ENCODE peak calls at places on chromosomes 1 and 21, in five cellular contexts. One of them, this sample, is unnamed.

GRCh38 chr1:164720329-164721036 is 161.5 kb downstream of the PBX1 start:
- DNase-seq in CD8-positive, alpha-beta T cell: no peak
- DNase-seq in fibroblast of lung: no peak
- DNase-seq in psoas muscle: no peak
- DNase-seq in mammary epithelial cell: no peak
- DNase-seq in this sample: no peak

GRCh38 chr1:15945011-15945831 is 30.7 kb downstream of the ZBTB17 start:
- DNase-seq in CD8-positive, alpha-beta T cell: no peak
- DNase-seq in fibroblast of lung: no peak
- DNase-seq in psoas muscle: no peak
- DNase-seq in mammary epithelial cell: no peak
- DNase-seq in this sample: no peak

GRCh38 chr1:8875216-8875861 is 3.1 kb downstream of the ENO1 start:
- DNase-seq in CD8-positive, alpha-beta T cell: no peak
- DNase-seq in fibroblast of lung: no peak
- DNase-seq in psoas muscle: no peak
- DNase-seq in mammary epithelial cell: no peak
- DNase-seq in this sample: no peak

GRCh38 chr1:53878492-53879105 is 11.0 kb downstream of the YIPF1 start:
- DNase-seq in CD8-positive, alpha-beta T cell: no peak
- DNase-seq in fibroblast of lung: peak; percentile 80
- DNase-seq in psoas muscle: no peak
- DNase-seq in mammary epithelial cell: peak; percentile 44
- DNase-seq in this sample: no peak

GRCh38 chr21:45439171-45439872 is 34.4 kb downstream of the COL18A1 start:
- DNase-seq in CD8-positive, alpha-beta T cell: peak; percentile 80
- DNase-seq in fibroblast of lung: peak; percentile 95
- DNase-seq in psoas muscle: peak; percentile 92
- DNase-seq in mammary epithelial cell: peak; percentile 59
- DNase-seq in this sample: peak; percentile 63

GRCh38 chr1:65062339-65062738 is 85.7 kb upstream of the AK4 start:
- DNase-seq in CD8-positive, alpha-beta T cell: no peak
- DNase-seq in fibroblast of lung: no peak
- DNase-seq in psoas muscle: no peak
- DNase-seq in mammary epithelial cell: no peak
- DNase-seq in this sample: no peak

GRCh38 chr1:204207136-204207616 is 6.6 kb downstream of the GOLT1A start:
- DNase-seq in CD8-positive, alpha-beta T cell: peak; percentile 71
- DNase-seq in fibroblast of lung: peak; percentile 12
- DNase-seq in psoas muscle: peak; percentile 85
- DNase-seq in mammary epithelial cell: peak; percentile 24
- DNase-seq in this sample: peak; percentile 25

GRCh38 chr1:19391596-19391981 is 79.5 kb downstream of the SLC66A1 start:
- DNase-seq in CD8-positive, alpha-beta T cell: no peak
- DNase-seq in fibroblast of lung: no peak
- DNase-seq in psoas muscle: no peak
- DNase-seq in mammary epithelial cell: no peak
- DNase-seq in this sample: no peak

GRCh38 chr1:70441392-70442035 is 30.4 kb downstream of the CTH start:
- DNase-seq in CD8-positive, alpha-beta T cell: no peak
- DNase-seq in fibroblast of lung: no peak
- DNase-seq in psoas muscle: no peak
- DNase-seq in mammary epithelial cell: no peak
- DNase-seq in this sample: no peak

GRCh38 chr1:80731241-80731894 is 1069.4 kb upstream of the ADGRL2 start:
- DNase-seq in CD8-positive, alpha-beta T cell: no peak
- DNase-seq in fibroblast of lung: peak; percentile 2
- DNase-seq in psoas muscle: no peak
- DNase-seq in mammary epithelial cell: peak; percentile 27
- DNase-seq in this sample: no peak

GRCh38 chr1:227922501-227923352 is 25.0 kb downstream of the WNT9A start:
- DNase-seq in CD8-positive, alpha-beta T cell: no peak
- DNase-seq in fibroblast of lung: no peak
- DNase-seq in psoas muscle: no peak
- DNase-seq in mammary epithelial cell: no peak
- DNase-seq in this sample: no peak

GRCh38 chr1:30284728-30285460 is 438.5 kb downstream of the MATN1 start:
- DNase-seq in CD8-positive, alpha-beta T cell: no peak
- DNase-seq in fibroblast of lung: no peak
- DNase-seq in psoas muscle: no peak
- DNase-seq in mammary epithelial cell: no peak
- DNase-seq in this sample: no peak

GRCh38 chr1:98316286-98316685 is 345.2 kb upstream of the SNX7 start:
- DNase-seq in CD8-positive, alpha-beta T cell: no peak
- DNase-seq in fibroblast of lung: peak; percentile 44
- DNase-seq in psoas muscle: no peak
- DNase-seq in mammary epithelial cell: peak; percentile 46
- DNase-seq in this sample: no peak

GRCh38 chr21:20004353-20004752 is 993.9 kb upstream of the NCAM2 start:
- DNase-seq in CD8-positive, alpha-beta T cell: no peak
- DNase-seq in fibroblast of lung: no peak
- DNase-seq in psoas muscle: no peak
- DNase-seq in mammary epithelial cell: no peak
- DNase-seq in this sample: no peak

GRCh38 chr1:19643602-19644419 is at the start of gene NBL1:
- DNase-seq in CD8-positive, alpha-beta T cell: peak; percentile 84
- DNase-seq in fibroblast of lung: peak; percentile 70
- DNase-seq in psoas muscle: peak; percentile 80
- DNase-seq in mammary epithelial cell: peak; percentile 57
- DNase-seq in this sample: no peak

GRCh38 chr1:185567006-185567405 is 167.2 kb upstream of the HMCN1 start:
- DNase-seq in CD8-positive, alpha-beta T cell: peak; percentile 69
- DNase-seq in fibroblast of lung: no peak
- DNase-seq in psoas muscle: no peak
- DNase-seq in mammary epithelial cell: peak; percentile 92
- DNase-seq in this sample: peak; percentile 80

GRCh38 chr1:183209533-183210158 is 23.6 kb downstream of the LAMC2 start:
- DNase-seq in CD8-positive, alpha-beta T cell: no peak
- DNase-seq in fibroblast of lung: peak; percentile 88
- DNase-seq in psoas muscle: no peak
- DNase-seq in mammary epithelial cell: peak; percentile 87
- DNase-seq in this sample: peak; percentile 42

GRCh38 chr1:70143052-70143659 is 62.2 kb downstream of the LRRC40 start:
- DNase-seq in CD8-positive, alpha-beta T cell: no peak
- DNase-seq in fibroblast of lung: peak; percentile 76
- DNase-seq in psoas muscle: no peak
- DNase-seq in mammary epithelial cell: no peak
- DNase-seq in this sample: no peak

GRCh38 chr1:25711555-25712298 is 88.3 kb upstream of the SELENON start:
- DNase-seq in CD8-positive, alpha-beta T cell: peak; percentile 58
- DNase-seq in fibroblast of lung: peak; percentile 73
- DNase-seq in psoas muscle: no peak
- DNase-seq in mammary epithelial cell: no peak
- DNase-seq in this sample: peak; percentile 20

GRCh38 chr1:32876341-32877210 is 5.9 kb upstream of the FNDC5 start:
- DNase-seq in CD8-positive, alpha-beta T cell: peak; percentile 52
- DNase-seq in fibroblast of lung: peak; percentile 37
- DNase-seq in psoas muscle: peak; percentile 80
- DNase-seq in mammary epithelial cell: no peak
- DNase-seq in this sample: peak; percentile 25

GRCh38 chr1:247146671-247147070 is 25.1 kb downstream of the ZNF124 start:
- DNase-seq in CD8-positive, alpha-beta T cell: no peak
- DNase-seq in fibroblast of lung: no peak
- DNase-seq in psoas muscle: no peak
- DNase-seq in mammary epithelial cell: no peak
- DNase-seq in this sample: no peak

GRCh38 chr1:15261155-15262002 is 14.4 kb downstream of the FHAD1 start:
- DNase-seq in CD8-positive, alpha-beta T cell: no peak
- DNase-seq in fibroblast of lung: no peak
- DNase-seq in psoas muscle: no peak
- DNase-seq in mammary epithelial cell: no peak
- DNase-seq in this sample: no peak

GRCh38 chr21:35933466-35933865 is 126.9 kb downstream of the SETD4 start:
- DNase-seq in CD8-positive, alpha-beta T cell: no peak
- DNase-seq in fibroblast of lung: peak; percentile 82
- DNase-seq in psoas muscle: peak; percentile 79
- DNase-seq in mammary epithelial cell: peak; percentile 80
- DNase-seq in this sample: no peak

GRCh38 chr1:74712863-74713262 is 20.0 kb downstream of the CRYZ start:
- DNase-seq in CD8-positive, alpha-beta T cell: no peak
- DNase-seq in fibroblast of lung: no peak
- DNase-seq in psoas muscle: no peak
- DNase-seq in mammary epithelial cell: no peak
- DNase-seq in this sample: no peak

GRCh38 chr1:24714859-24715520 is 30.3 kb upstream of the CLIC4 start:
- DNase-seq in CD8-positive, alpha-beta T cell: no peak
- DNase-seq in fibroblast of lung: peak; percentile 18
- DNase-seq in psoas muscle: no peak
- DNase-seq in mammary epithelial cell: peak; percentile 85
- DNase-seq in this sample: no peak

GRCh38 chr1:94886361-94886760 is 40.5 kb downstream of the CNN3 start:
- DNase-seq in CD8-positive, alpha-beta T cell: no peak
- DNase-seq in fibroblast of lung: no peak
- DNase-seq in psoas muscle: no peak
- DNase-seq in mammary epithelial cell: no peak
- DNase-seq in this sample: no peak

GRCh38 chr21:37139902-37140301 is 66.8 kb downstream of the TTC3 start:
- DNase-seq in CD8-positive, alpha-beta T cell: no peak
- DNase-seq in fibroblast of lung: peak; percentile 77
- DNase-seq in psoas muscle: no peak
- DNase-seq in mammary epithelial cell: no peak
- DNase-seq in this sample: no peak

GRCh38 chr21:44418108-44418875 is 37.0 kb upstream of the LRRC3 start:
- DNase-seq in CD8-positive, alpha-beta T cell: no peak
- DNase-seq in fibroblast of lung: no peak
- DNase-seq in psoas muscle: no peak
- DNase-seq in mammary epithelial cell: no peak
- DNase-seq in this sample: no peak

GRCh38 chr1:201406831-201407406 is 7.8 kb upstream of the LAD1 start:
- DNase-seq in CD8-positive, alpha-beta T cell: no peak
- DNase-seq in fibroblast of lung: no peak
- DNase-seq in psoas muscle: no peak
- DNase-seq in mammary epithelial cell: peak; percentile 66
- DNase-seq in this sample: no peak

GRCh38 chr1:200959341-200959985 is 64.1 kb downstream of the KIF21B start:
- DNase-seq in CD8-positive, alpha-beta T cell: no peak
- DNase-seq in fibroblast of lung: no peak
- DNase-seq in psoas muscle: no peak
- DNase-seq in mammary epithelial cell: no peak
- DNase-seq in this sample: no peak

GRCh38 chr1:150606743-150607142 is 22.7 kb downstream of the ENSA start:
- DNase-seq in CD8-positive, alpha-beta T cell: no peak
- DNase-seq in fibroblast of lung: no peak
- DNase-seq in psoas muscle: no peak
- DNase-seq in mammary epithelial cell: no peak
- DNase-seq in this sample: no peak

GRCh38 chr1:150601540-150601939 is 22.1 kb upstream of the MCL1 start:
- DNase-seq in CD8-positive, alpha-beta T cell: no peak
- DNase-seq in fibroblast of lung: no peak
- DNase-seq in psoas muscle: no peak
- DNase-seq in mammary epithelial cell: no peak
- DNase-seq in this sample: no peak

GRCh38 chr1:150609726-150610125 is 19.7 kb downstream of the ENSA start:
- DNase-seq in CD8-positive, alpha-beta T cell: no peak
- DNase-seq in fibroblast of lung: peak; percentile 42
- DNase-seq in psoas muscle: no peak
- DNase-seq in mammary epithelial cell: no peak
- DNase-seq in this sample: no peak

GRCh38 chr1:150604226-150604588 is 24.8 kb upstream of the MCL1 start:
- DNase-seq in CD8-positive, alpha-beta T cell: no peak
- DNase-seq in fibroblast of lung: no peak
- DNase-seq in psoas muscle: no peak
- DNase-seq in mammary epithelial cell: no peak
- DNase-seq in this sample: no peak
- H3K4me3 ChIP-seq in CD8-positive, alpha-beta T cell: no peak overlapping the region
- H3K4me3 ChIP-seq in fibroblast of lung: no peak overlapping the region
- H3K4me3 ChIP-seq in psoas muscle: no peak overlapping the region
- H3K4me3 ChIP-seq in mammary epithelial cell: no peak overlapping the region
- H3K4me3 ChIP-seq in this sample: no peak overlapping the region

DNA sequence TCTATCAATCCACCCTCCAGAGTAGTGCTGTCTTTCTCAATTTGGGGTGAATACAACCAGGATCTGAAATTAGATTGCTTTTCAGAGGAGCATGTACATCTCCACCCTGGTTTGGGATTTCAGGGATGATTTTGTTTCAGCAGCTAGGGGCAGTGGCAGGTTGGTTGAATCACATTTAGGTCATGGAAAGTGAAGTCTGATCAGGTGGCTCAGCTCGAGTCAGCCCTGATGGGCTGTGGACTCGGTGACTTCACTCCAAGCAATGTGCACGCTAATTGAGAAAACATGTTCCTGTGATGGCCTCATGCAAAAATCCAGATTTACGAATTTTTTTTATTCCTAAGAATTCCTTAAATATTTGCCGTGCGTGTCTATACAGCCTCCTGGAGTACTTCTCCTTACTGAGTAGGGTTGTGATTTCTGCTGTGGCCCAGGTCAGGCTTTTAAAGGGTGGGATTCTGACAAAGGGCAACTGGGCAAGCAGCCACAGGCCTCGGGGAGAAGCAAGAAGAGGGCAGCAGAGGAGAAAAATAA is 7.5 kb downstream of the NGF start:
- DNase-seq in CD8-positive, alpha-beta T cell: no peak
- DNase-seq in fibroblast of lung: peak; percentile 83
- DNase-seq in psoas muscle: no peak
- DNase-seq in mammary epithelial cell: peak; percentile 62
- DNase-seq in this sample: no peak
- H3K4me3 ChIP-seq in CD8-positive, alpha-beta T cell: no peak overlapping the region
- H3K4me3 ChIP-seq in fibroblast of lung: no peak overlapping the region
- H3K4me3 ChIP-seq in psoas muscle: no peak overlapping the region
- H3K4me3 ChIP-seq in mammary epithelial cell: no peak overlapping the region
- H3K4me3 ChIP-seq in this sample: no peak overlapping the region

GRCh38 chr1:236875975-236876374 is 80.9 kb downstream of the MTR start:
- DNase-seq in CD8-positive, alpha-beta T cell: no peak
- DNase-seq in fibroblast of lung: peak; percentile 31
- DNase-seq in psoas muscle: no peak
- DNase-seq in mammary epithelial cell: no peak
- DNase-seq in this sample: no peak

GRCh38 chr1:236872075-236872666 is 77.1 kb downstream of the MTR start:
- DNase-seq in CD8-positive, alpha-beta T cell: no peak
- DNase-seq in fibroblast of lung: no peak
- DNase-seq in psoas muscle: no peak
- DNase-seq in mammary epithelial cell: no peak
- DNase-seq in this sample: no peak

GRCh38 chr1:236880209-236880608 is 85.1 kb downstream of the MTR start:
- DNase-seq in CD8-positive, alpha-beta T cell: no peak
- DNase-seq in fibroblast of lung: no peak
- DNase-seq in psoas muscle: no peak
- DNase-seq in mammary epithelial cell: no peak
- DNase-seq in this sample: no peak

GRCh38 chr1:236877661-236878060 is 82.6 kb downstream of the MTR start:
- DNase-seq in CD8-positive, alpha-beta T cell: no peak
- DNase-seq in fibroblast of lung: no peak
- DNase-seq in psoas muscle: no peak
- DNase-seq in mammary epithelial cell: no peak
- DNase-seq in this sample: no peak
- H3K4me3 ChIP-seq in CD8-positive, alpha-beta T cell: no peak overlapping the region
- H3K4me3 ChIP-seq in fibroblast of lung: no peak overlapping the region
- H3K4me3 ChIP-seq in psoas muscle: no peak overlapping the region
- H3K4me3 ChIP-seq in mammary epithelial cell: no peak overlapping the region
- H3K4me3 ChIP-seq in this sample: no peak overlapping the region

DNA sequence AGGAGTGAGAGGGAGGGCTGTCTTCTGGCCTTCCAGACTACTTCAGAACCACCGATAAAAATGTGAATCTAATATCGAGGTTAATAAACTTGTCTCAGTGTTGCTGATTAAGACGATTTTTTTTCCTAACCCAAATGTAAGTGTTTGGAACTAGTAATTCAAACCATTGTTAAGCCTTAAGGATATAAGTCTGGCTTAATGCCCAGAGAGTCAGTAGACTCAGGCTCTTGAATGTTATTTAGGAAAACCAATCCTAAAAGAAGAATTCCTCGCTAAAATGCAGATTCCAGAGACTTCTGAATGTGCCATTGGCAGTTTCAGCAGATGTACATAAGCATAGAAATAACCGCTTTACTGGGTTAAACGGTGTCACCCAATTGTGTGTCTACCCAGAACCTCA is 356.9 kb downstream of the SIPA1L2 start:
- DNase-seq in CD8-positive, alpha-beta T cell: no peak
- DNase-seq in fibroblast of lung: peak; percentile 20
- DNase-seq in psoas muscle: no peak
- DNase-seq in mammary epithelial cell: no peak
- DNase-seq in this sample: no peak
- H3K4me3 ChIP-seq in CD8-positive, alpha-beta T cell: no peak overlapping the region
- H3K4me3 ChIP-seq in fibroblast of lung: no peak overlapping the region
- H3K4me3 ChIP-seq in psoas muscle: no peak overlapping the region
- H3K4me3 ChIP-seq in mammary epithelial cell: no peak overlapping the region
- H3K4me3 ChIP-seq in this sample: no peak overlapping the region